ENCODE peak calls at places on chromosomes 13 and 19, in six cellular contexts. N is SK-N-SH, P is PC-3, Z is neural progenitor cell, M is GM23248, G is HCT116. U is an unnamed sample.

GRCh38 chr13:83220241-83220640 is 662.0 kb downstream of the SLITRK1 start:
- DNase-seq in N (no peak), Z (no peak), P (peak), G (no peak), M (peak), U (peak)

GRCh38 chr19:48290341-48290922 is 20.6 kb downstream of the ZNF114 start:
- DNase-seq in Z (peak), M (peak), N (peak), G (no peak), P (no peak), U (no peak)

GRCh38 chr19:16143399-16144215 is at the start of gene HSH2D:
- DNase-seq in Z (no peak), G (peak), P (peak), M (no peak), N (no peak), U (peak)

GRCh38 chr19:20787766-20788165 is 11.7 kb downstream of the ZNF66 start:
- DNase-seq in G (no peak), N (no peak), Z (no peak), P (no peak), M (no peak), U (no peak)

GRCh38 chr13:92967923-92968322 is 258.7 kb upstream of the GPC6 start:
- DNase-seq in N (no peak), Z (peak), G (no peak), M (peak), P (peak), U (peak)

GRCh38 chr13:61414686-61415664 is 674 bp downstream of the PCDH20 start:
- DNase-seq in N (peak), P (peak), Z (peak), G (no peak), M (no peak), U (no peak)

GRCh38 chr19:11639602-11640471 is 42.6 kb downstream of the ZNF627 start:
- DNase-seq in P (peak), G (peak), M (peak), N (peak), Z (peak), U (peak)

GRCh38 chr19:5973867-5974635 is 3.9 kb downstream of the RANBP3 start:
- DNase-seq in N (no peak), P (no peak), Z (no peak), M (peak), G (no peak), U (no peak)

GRCh38 chr13:98796798-98797197 is 44.3 kb upstream of the SLC15A1 start:
- DNase-seq in Z (no peak), M (no peak), P (no peak), G (no peak), N (peak), U (no peak)

GRCh38 chr19:52020506-52020905 is 7.7 kb downstream of the ZNF614 start:
- DNase-seq in M (no peak), Z (no peak), G (no peak), N (no peak), P (peak), U (no peak)

GRCh38 chr13:99197257-99197651 is 3.4 kb upstream of the UBAC2 start:
- DNase-seq in G (no peak), P (peak), N (no peak), M (no peak), Z (no peak), U (no peak)

GRCh38 chr13:68369739-68370138 is 1139.6 kb upstream of the PCDH9 start:
- DNase-seq in P (peak), M (no peak), G (no peak), Z (no peak), N (no peak), U (no peak)

GRCh38 chr13:107421028-107421427 is 794.3 kb downstream of the LIG4 start:
- DNase-seq in M (peak), Z (no peak), P (peak), G (no peak), N (no peak), U (no peak)

GRCh38 chr13:105414639-105415038 is 1120.8 kb downstream of the EFNB2 start:
- DNase-seq in P (no peak), N (no peak), M (no peak), G (no peak), Z (no peak), U (no peak)

GRCh38 chr19:56139847-56140582 is 1.1 kb upstream of the ZNF444 start:
- DNase-seq in N (no peak), G (no peak), P (no peak), Z (no peak), M (peak), U (no peak)

GRCh38 chr13:85286081-85286480 is 513.1 kb downstream of the SLITRK6 start:
- DNase-seq in G (no peak), Z (no peak), P (no peak), N (no peak), M (no peak), U (no peak)

DNA sequence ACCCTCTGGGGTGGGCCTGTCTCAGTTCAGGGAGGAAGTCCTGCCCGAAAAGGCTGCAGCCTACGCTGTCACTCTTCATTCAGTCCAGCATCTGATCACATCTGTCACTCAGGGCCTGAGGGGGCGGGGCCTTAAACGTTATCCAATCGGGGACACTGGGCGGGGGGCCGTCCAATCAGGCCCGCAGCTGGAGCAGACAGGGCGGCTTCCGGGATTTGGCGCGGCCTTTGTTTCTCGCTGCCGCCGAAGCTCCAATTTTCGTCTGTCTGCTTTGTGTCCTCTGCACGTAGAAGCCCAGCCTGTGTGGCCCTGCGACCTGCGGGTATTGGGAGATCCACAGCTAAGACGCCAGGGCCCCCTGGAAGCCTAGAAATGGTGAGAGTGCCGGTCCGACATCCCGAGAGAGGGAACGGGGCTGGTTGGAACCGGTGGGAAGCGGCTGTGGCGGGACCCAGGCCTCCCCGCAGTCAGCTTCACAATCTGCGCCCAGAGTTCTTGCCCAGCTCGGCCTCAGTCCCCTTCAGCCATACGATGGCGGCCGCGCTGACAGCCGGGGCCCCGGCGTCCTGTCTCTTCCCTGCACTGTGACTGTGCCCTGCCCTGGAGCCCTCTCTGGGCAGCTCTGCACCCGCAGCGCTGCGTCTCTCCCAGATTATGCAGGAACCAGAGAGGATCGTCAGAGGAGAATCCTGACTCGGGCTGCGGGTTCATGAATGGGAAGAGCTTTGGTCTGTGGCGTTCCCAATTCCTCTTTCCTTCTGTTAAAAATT is at the start of gene ZNF730:
- DNase-seq in M (peak), G (no peak), Z (peak), N (peak), P (peak), U (peak)
- H3K9ac ChIP-seq in M (peak), G (no peak), Z (peak), N (peak), P (peak), U (no peak)

DNA sequence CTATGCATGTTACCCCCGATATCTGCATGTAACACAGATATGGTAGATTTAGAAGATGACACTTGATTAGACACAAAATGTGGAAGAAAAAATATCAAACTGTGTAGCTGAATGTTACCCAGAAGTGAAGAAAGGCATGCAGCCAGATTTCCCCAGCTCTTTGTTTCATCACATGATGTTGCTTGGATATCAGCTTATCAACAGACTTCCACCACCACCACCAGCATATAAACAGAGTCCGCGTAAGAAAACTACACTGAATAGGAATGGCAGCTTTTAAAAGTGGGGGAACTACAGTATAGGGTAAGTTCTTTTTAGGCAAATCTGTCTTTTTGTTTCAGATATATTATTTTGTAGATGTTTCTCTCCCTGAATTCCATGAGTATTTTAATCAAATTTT is at the start of gene FAM216B:
- DNase-seq in G (no peak), P (no peak), Z (no peak), M (no peak), N (no peak), U (no peak)
- TF ChIP-seq EZH2phosphoT487 in G (no peak), P (no peak), Z (no peak), M (no peak), N (no peak), U (no peak)

GRCh38 chr19:8214802-8215201 is 5.6 kb downstream of the CERS4 start:
- DNase-seq in G (no peak), N (no peak), M (no peak), Z (no peak), P (no peak), U (no peak)

GRCh38 chr19:8212212-8212611 is 3.0 kb downstream of the CERS4 start:
- DNase-seq in N (no peak), G (no peak), P (no peak), Z (no peak), M (no peak), U (no peak)

GRCh38 chr19:8212916-8213315 is 3.7 kb downstream of the CERS4 start:
- DNase-seq in N (no peak), G (no peak), Z (no peak), P (no peak), M (no peak), U (no peak)

GRCh38 chr19:8215783-8216182 is 6.6 kb downstream of the CERS4 start:
- DNase-seq in M (no peak), G (no peak), Z (no peak), N (no peak), P (no peak), U (no peak)

DNA sequence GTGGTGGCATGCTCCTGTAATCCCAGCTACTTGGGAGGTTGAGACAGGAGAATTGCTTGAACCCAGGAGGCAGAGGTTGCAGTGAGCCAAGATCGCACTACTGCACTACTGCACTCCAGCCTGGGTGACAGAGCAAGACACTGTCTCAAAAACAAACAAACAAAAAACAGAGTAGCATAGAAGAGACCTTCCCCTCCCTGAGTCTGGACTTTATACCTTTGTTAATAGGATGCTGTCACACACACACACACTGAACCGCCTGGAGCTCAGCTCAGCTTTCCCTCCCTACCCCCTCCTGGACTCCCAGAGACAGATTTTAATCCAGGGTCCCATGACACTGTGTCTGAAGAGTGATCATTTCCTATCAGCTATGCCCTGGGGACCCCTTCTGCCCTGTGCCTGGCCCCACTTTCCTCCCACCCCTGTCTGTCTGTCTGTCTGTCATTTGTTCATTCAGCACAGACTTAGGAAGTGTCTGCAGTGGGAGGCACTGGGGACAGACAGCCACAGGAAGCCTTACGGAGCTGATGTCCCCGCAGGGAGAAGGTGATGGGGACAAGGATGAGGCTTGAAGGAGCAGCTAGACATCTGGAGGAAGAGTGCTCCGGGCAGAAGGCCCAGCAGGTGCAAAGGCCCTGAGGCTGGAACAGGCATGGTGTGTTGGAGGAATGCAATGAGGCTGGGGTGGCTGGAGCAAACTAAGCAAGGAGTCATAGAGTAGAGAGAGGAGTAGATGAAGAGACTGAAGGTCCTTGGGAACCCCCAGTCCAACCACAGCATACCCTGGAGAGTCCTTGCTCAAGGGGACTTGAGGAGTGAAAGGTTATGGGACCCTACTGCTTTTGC is 4.9 kb downstream of the CERS4 start:
- DNase-seq in P (no peak), M (no peak), Z (no peak), N (no peak), G (no peak), U (no peak)
- H3K4me2 ChIP-seq in P (no peak), M (no peak), Z (no peak), N (no peak), G (no peak), U (no peak)

GRCh38 chr19:38148337-38148736 is 75.7 kb downstream of the DPF1 start:
- DNase-seq in P (no peak), N (no peak), Z (no peak), G (no peak), M (no peak), U (no peak)
- H3K9ac ChIP-seq in P (no peak), N (no peak), Z (no peak), G (no peak), M (no peak), U (no peak)

GRCh38 chr19:1608414-1609391 is 3.4 kb upstream of the UQCR11 start:
- DNase-seq in P (peak), M (peak), Z (no peak), G (no peak), N (peak), U (no peak)
- TF ChIP-seq EZH2phosphoT487 in P (no peak), M (no peak), Z (no peak), G (no peak), N (no peak), U (no peak)

GRCh38 chr19:13633522-13633922 is 127.2 kb upstream of the CACNA1A start:
- DNase-seq in N (no peak), G (no peak), Z (no peak), P (no peak), M (no peak), U (no peak)
- H3K4me2 ChIP-seq in N (no peak), G (peak), Z (peak), P (peak), M (peak), U (no peak)

U was measured in MM.1S.